ENCODE peak calls at places on chromosome 10, in eight cellular contexts. K, A, X, T, H, E, N and I are unnamed samples.

GRCh38 chr10:11746883-11747539 is 4.8 kb downstream of the ECHDC3 start:
- DNase-seq in K (no peak), A (no peak), X (no peak), T (no peak), H (no peak), E (no peak), N (no peak), I (no peak)

GRCh38 chr10:97593423-97593822 is 3.9 kb downstream of the C10orf62 start:
- DNase-seq in K (no peak), A (no peak), X (no peak), T (no peak), H (no peak), E (no peak), N (no peak), I (no peak)

GRCh38 chr10:126198681-126199080 is 189.6 kb downstream of the ADAM12 start:
- DNase-seq in K (no peak), A (no peak), X (no peak), T (no peak), H (no peak), E (no peak), N (no peak), I (no peak)

GRCh38 chr10:31698169-31698890 is 230.3 kb downstream of the ARHGAP12 start:
- DNase-seq in K (no peak), A (no peak), X (peak; percentile 81), T (no peak), H (no peak), E (no peak), N (no peak), I (no peak)

GRCh38 chr10:113131611-113132330 is 181.7 kb downstream of the TCF7L2 start:
- DNase-seq in K (no peak), A (no peak), X (peak; percentile 33), T (no peak), H (no peak), E (no peak), N (no peak), I (peak; percentile 44)

GRCh38 chr10:44874176-44874575 is 37.0 kb upstream of the TMEM72 start:
- DNase-seq in K (no peak), A (no peak), X (no peak), T (no peak), H (no peak), E (no peak), N (no peak), I (no peak)

GRCh38 chr10:74585231-74586087 is 240.9 kb upstream of the KAT6B start:
- DNase-seq in K (no peak), A (peak; percentile 3), X (no peak), T (no peak), H (no peak), E (no peak), N (peak; percentile 38), I (peak; percentile 32)

GRCh38 chr10:72088879-72089585 is 681 bp upstream of the SPOCK2 start:
- DNase-seq in K (peak; percentile 21), A (peak; percentile 32), X (no peak), T (no peak), H (peak; percentile 78), E (no peak), N (no peak), I (peak; percentile 60)

GRCh38 chr10:124106241-124106905 is 13.0 kb upstream of the CHST15 start:
- DNase-seq in K (no peak), A (no peak), X (no peak), T (no peak), H (no peak), E (peak; percentile 52), N (peak; percentile 84), I (no peak)

GRCh38 chr10:109207361-109207760 is 716.0 kb downstream of the XPNPEP1 start:
- DNase-seq in K (no peak), A (no peak), X (no peak), T (no peak), H (no peak), E (no peak), N (peak; percentile 83), I (peak; percentile 42)

GRCh38 chr10:132479603-132480221 is 57.9 kb upstream of the INPP5A start:
- DNase-seq in K (no peak), A (no peak), X (no peak), T (no peak), H (peak; percentile 56), E (no peak), N (no peak), I (no peak)